ENCODE peak calls at places on chromosomes 4 and X, in seven cellular contexts. T, U, N, G, X, H and C are unnamed samples.

GRCh38 chr4:7857238-7857701 is 82.4 kb downstream of the AFAP1 start:
- DNase-seq in T (no peak), H (peak; percentile 91), U (peak; percentile 75), N (no peak), G (peak; percentile 97), X (no peak), C (peak; percentile 49)

GRCh38 chrX:9995855-9996339 is 28.7 kb downstream of the CLDN34 start:
- DNase-seq in N (peak; percentile 85), U (peak; percentile 74), T (peak; percentile 31), H (peak; percentile 85), G (peak; percentile 76), X (peak; percentile 72), C (peak; percentile 86)

GRCh38 chr4:183758006-183758734 is 99.1 kb downstream of the TRAPPC11 start:
- DNase-seq in U (peak; percentile 46), H (peak; percentile 12), G (no peak), X (no peak), T (no peak), N (no peak), C (peak; percentile 81)

GRCh38 chr4:48546336-48546735 is 56.3 kb downstream of the ZAR1 start:
- DNase-seq in T (no peak), X (peak; percentile 55), U (peak; percentile 39), H (peak; percentile 67), G (peak; percentile 28), N (peak; percentile 17), C (no peak)

GRCh38 chrX:47174376-47174775 is 19.3 kb upstream of the UBA1 start:
- DNase-seq in G (no peak), T (no peak), N (no peak), X (no peak), H (no peak), U (no peak), C (no peak)

GRCh38 chrX:46477435-46477834 is 67.8 kb downstream of the ZNF674 start:
- DNase-seq in H (peak; percentile 2), T (no peak), N (no peak), G (peak; percentile 46), U (no peak), X (no peak), C (peak; percentile 18)

GRCh38 chrX:134377537-134377936 is 82.4 kb upstream of the HPRT1 start:
- DNase-seq in X (peak; percentile 68), T (no peak), N (no peak), H (peak; percentile 69), U (peak; percentile 60), G (peak; percentile 55), C (peak; percentile 3)

GRCh38 chrX:17464196-17464595 is 89.2 kb downstream of the NHS start:
- DNase-seq in U (peak; percentile 26), N (no peak), H (peak; percentile 82), T (no peak), G (peak; percentile 73), X (no peak), C (no peak)

GRCh38 chr4:19382993-19383392 is 868.7 kb upstream of the SLIT2 start:
- DNase-seq in H (peak; percentile 86), X (no peak), U (peak; percentile 55), N (no peak), T (no peak), G (peak; percentile 49), C (no peak)

GRCh38 chr4:78779280-78779679 is 3.1 kb downstream of the BMP2K start:
- DNase-seq in H (peak; percentile 23), G (peak; percentile 51), X (no peak), U (peak; percentile 25), T (no peak), N (no peak), C (no peak)

GRCh38 chr4:173857828-173858227 is 327.8 kb upstream of the HAND2 start:
- DNase-seq in G (no peak), N (no peak), T (no peak), H (no peak), X (no peak), U (no peak), C (no peak)

GRCh38 chr4:103400405-103400804 is 202.3 kb upstream of the CENPE start:
- DNase-seq in H (peak; percentile 3), X (no peak), N (no peak), U (peak; percentile 25), T (no peak), G (peak; percentile 3), C (no peak)

GRCh38 chrX:77617206-77617605 is 168.8 kb downstream of the ATRX start:
- DNase-seq in H (no peak), N (no peak), X (no peak), G (no peak), T (no peak), U (peak; percentile 1), C (no peak)

GRCh38 chr4:140628016-140628415 is 59.3 kb upstream of the UCP1 start:
- DNase-seq in X (no peak), N (no peak), U (peak; percentile 66), T (no peak), H (no peak), G (no peak), C (no peak)

GRCh38 chrX:130944230-130944629 is 41.2 kb upstream of the ENOX2 start:
- DNase-seq in X (no peak), H (no peak), T (no peak), G (no peak), U (no peak), N (no peak), C (no peak)

GRCh38 chr4:10056334-10057022 is 35.2 kb upstream of the SLC2A9 start:
- DNase-seq in N (no peak), G (peak; percentile 47), U (no peak), H (no peak), X (no peak), T (no peak), C (no peak)

GRCh38 chr4:20428410-20429160 is 176.9 kb downstream of the SLIT2 start:
- DNase-seq in T (no peak), G (no peak), U (peak; percentile 23), N (no peak), H (peak; percentile 51), X (peak; percentile 16), C (no peak)

GRCh38 chr4:102616661-102617060 is 115.5 kb downstream of the NFKB1 start:
- DNase-seq in X (peak; percentile 37), U (no peak), G (no peak), N (no peak), H (no peak), T (no peak), C (no peak)

GRCh38 chr4:113907559-113907958 is 71.9 kb downstream of the ARSJ start:
- DNase-seq in G (no peak), N (no peak), H (no peak), X (no peak), T (no peak), U (no peak), C (no peak)

GRCh38 chr4:40840985-40841571 is 91.3 kb downstream of the NSUN7 start:
- DNase-seq in H (peak; percentile 76), G (peak; percentile 86), N (peak; percentile 35), X (peak; percentile 79), U (peak; percentile 85), T (peak; percentile 60), C (peak; percentile 65)

GRCh38 chr4:71004281-71004851 is 10.9 kb downstream of the DCK start:
- DNase-seq in U (no peak), H (no peak), T (no peak), X (peak; percentile 71), G (no peak), N (no peak), C (no peak)
- H3K27ac ChIP-seq in U (no peak overlapping the region), H (no peak overlapping the region), T (no peak overlapping the region), X (peak overlapping the region; percentile 65), G (no peak overlapping the region), N (no peak overlapping the region), C (no peak overlapping the region)

DNA sequence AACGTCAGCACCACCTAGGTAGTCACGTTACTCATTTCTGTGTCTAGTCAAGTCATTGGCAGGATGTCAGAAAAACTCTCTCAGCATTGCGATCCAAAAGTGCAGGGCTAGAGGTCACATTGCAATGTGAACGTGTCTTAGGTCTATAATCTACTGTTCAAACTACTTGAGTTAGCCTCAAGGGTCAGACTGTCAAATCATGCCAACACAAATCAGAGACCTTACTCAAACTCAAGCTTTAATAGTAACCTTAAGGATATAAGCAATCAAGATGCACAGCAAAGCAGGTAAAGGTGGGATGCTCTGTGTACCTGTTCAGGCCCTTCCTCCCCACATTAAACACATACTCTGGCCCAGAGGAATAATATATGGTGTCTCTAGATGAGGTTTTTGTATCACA is 114.4 kb upstream of the NOCT start:
- DNase-seq in N (no peak), X (no peak), G (no peak), H (no peak), U (no peak), T (no peak), C (no peak)
- H3K27ac ChIP-seq in N (no peak overlapping the region), X (no peak overlapping the region), G (no peak overlapping the region), H (no peak overlapping the region), U (no peak overlapping the region), T (no peak overlapping the region), C (no peak overlapping the region)

GRCh38 chr4:152935661-152936445 is at the start of gene FHDC1:
- DNase-seq in G (peak; percentile 45), U (peak; percentile 76), H (peak; percentile 39), T (no peak), N (peak; percentile 28), X (no peak), C (no peak)
- H3K27ac ChIP-seq in G (no peak within 1 kb of the TSS), U (no peak within 1 kb of the TSS), H (no peak within 1 kb of the TSS), T (no peak within 1 kb of the TSS), N (no peak within 1 kb of the TSS), X (no peak within 1 kb of the TSS), C (no peak within 1 kb of the TSS)

GRCh38 chr4:151251922-151252321 is 25.0 kb upstream of the PRSS48 start:
- DNase-seq in T (no peak), U (no peak), X (no peak), N (no peak), G (no peak), H (no peak), C (no peak)

GRCh38 chr4:151257704-151258103 is 19.3 kb upstream of the PRSS48 start:
- DNase-seq in N (no peak), H (no peak), X (no peak), U (no peak), T (no peak), G (no peak), C (no peak)

GRCh38 chr4:151259752-151260151 is 17.2 kb upstream of the PRSS48 start:
- DNase-seq in N (no peak), T (no peak), H (no peak), X (no peak), G (no peak), U (no peak), C (no peak)

GRCh38 chr4:151260526-151260925 is 16.4 kb upstream of the PRSS48 start:
- DNase-seq in G (peak; percentile 69), U (peak; percentile 80), X (no peak), N (no peak), T (no peak), H (peak; percentile 54), C (no peak)

GRCh38 chr4:151256134-151256533 is 20.8 kb upstream of the PRSS48 start:
- DNase-seq in T (no peak), H (no peak), N (no peak), G (no peak), U (no peak), X (no peak), C (no peak)
- H3K27ac ChIP-seq in T (no peak overlapping the region), H (no peak overlapping the region), N (no peak overlapping the region), G (no peak overlapping the region), U (no peak overlapping the region), X (no peak overlapping the region), C (no peak overlapping the region)

GRCh38 chr4:47213971-47214370 is 182.6 kb downstream of the GABRB1 start:
- DNase-seq in T (no peak), H (peak; percentile 67), G (peak; percentile 98), U (peak; percentile 35), X (no peak), N (no peak), C (no peak)
- H3K27ac ChIP-seq in T (no peak overlapping the region), H (peak overlapping the region; percentile 16), G (no peak overlapping the region), U (no peak overlapping the region), X (no peak overlapping the region), N (no peak overlapping the region), C (no peak overlapping the region)